ENCODE peak calls at places on chromosomes 13 and 19, in nine cellular contexts. O, G, N, V, M, I, T, P and K are unnamed samples.
A peak's percentile ranks its signal among the peaks of the same experiment; 100 is the strongest.

GRCh38 chr19:31344403-31344802 is 4.8 kb downstream of the TSHZ3 start:
- DNase-seq in O (no peak), G (no peak), N (no peak), V (no peak), M (no peak), I (no peak), T (no peak), P (no peak), K (no peak)

GRCh38 chr13:63435668-63436275 is 2020.1 kb upstream of the PCDH20 start:
- DNase-seq in O (no peak), G (no peak), N (no peak), V (no peak), M (peak; percentile 100), I (peak; percentile 51), T (peak; percentile 64), P (no peak), K (peak; percentile 92)

GRCh38 chr13:92661406-92661805 is 565.2 kb upstream of the GPC6 start:
- DNase-seq in O (no peak), G (no peak), N (no peak), V (no peak), M (no peak), I (no peak), T (no peak), P (no peak), K (no peak)

GRCh38 chr13:84684048-84684662 is 801.9 kb upstream of the SLITRK1 start:
- DNase-seq in O (no peak), G (no peak), N (no peak), V (peak; percentile 17), M (no peak), I (no peak), T (peak; percentile 34), P (no peak), K (no peak)

GRCh38 chr19:55690109-55690768 is 15.2 kb downstream of the EPN1 start:
- DNase-seq in O (no peak), G (no peak), N (peak; percentile 34), V (no peak), M (no peak), I (no peak), T (no peak), P (no peak), K (no peak)

GRCh38 chr19:10788146-10788545 is 47.9 kb downstream of the TMED1 start:
- DNase-seq in O (no peak), G (no peak), N (no peak), V (no peak), M (no peak), I (no peak), T (no peak), P (no peak), K (no peak)

GRCh38 chr13:78998736-78999135 is 339.8 kb upstream of the OBI1 start:
- DNase-seq in O (no peak), G (no peak), N (no peak), V (no peak), M (no peak), I (no peak), T (no peak), P (no peak), K (no peak)

GRCh38 chr19:10870955-10871603 is at the start of gene CARM1:
- DNase-seq in O (peak; percentile 100), G (peak; percentile 98), N (peak; percentile 99), V (peak; percentile 99), M (peak; percentile 95), I (peak; percentile 99), T (peak; percentile 97), P (peak; percentile 98), K (peak; percentile 97)

GRCh38 chr13:41455725-41456419 is 1.5 kb upstream of the RGCC start:
- DNase-seq in O (no peak), G (no peak), N (no peak), V (no peak), M (no peak), I (no peak), T (no peak), P (no peak), K (no peak)

GRCh38 chr13:25738342-25738771 is 313.5 kb downstream of the SHISA2 start:
- DNase-seq in O (peak; percentile 30), G (no peak), N (no peak), V (no peak), M (peak; percentile 82), I (peak; percentile 4), T (peak; percentile 21), P (no peak), K (peak; percentile 19)

GRCh38 chr19:29777916-29778315 is 33.9 kb upstream of the CCNE1 start:
- DNase-seq in O (no peak), G (no peak), N (no peak), V (no peak), M (no peak), I (no peak), T (no peak), P (no peak), K (no peak)

GRCh38 chr13:91609353-91609752 is 210.9 kb downstream of the GPC5 start:
- DNase-seq in O (no peak), G (no peak), N (no peak), V (no peak), M (peak; percentile 43), I (no peak), T (no peak), P (no peak), K (peak; percentile 77)
- H3K4me3 ChIP-seq in O (no peak overlapping the region), G (no peak overlapping the region), N (no peak overlapping the region), V (no peak overlapping the region), M (no peak overlapping the region), I (no peak overlapping the region), T (no peak overlapping the region), P (no peak overlapping the region), K (no peak overlapping the region)

GRCh38 chr13:112842343-112842856 is 126.6 kb upstream of the MCF2L start:
- DNase-seq in O (no peak), G (no peak), N (no peak), V (peak; percentile 61), M (peak; percentile 33), I (no peak), T (no peak), P (no peak), K (peak; percentile 69)
- H3K4me3 ChIP-seq in O (no peak overlapping the region), G (peak overlapping the region; percentile 59), N (no peak overlapping the region), V (no peak overlapping the region), M (no peak overlapping the region), I (no peak overlapping the region), T (no peak overlapping the region), P (peak overlapping the region; percentile 50), K (no peak overlapping the region)

GRCh38 chr13:20116213-20116612 is 44.6 kb downstream of the GJA3 start:
- DNase-seq in O (no peak), G (no peak), N (no peak), V (no peak), M (no peak), I (no peak), T (no peak), P (no peak), K (no peak)

GRCh38 chr13:20121154-20121515 is 39.7 kb downstream of the GJA3 start:
- DNase-seq in O (no peak), G (no peak), N (no peak), V (no peak), M (no peak), I (peak; percentile 27), T (no peak), P (no peak), K (peak; percentile 41)

GRCh38 chr13:20124303-20124702 is 36.5 kb downstream of the GJA3 start:
- DNase-seq in O (no peak), G (no peak), N (no peak), V (no peak), M (no peak), I (peak; percentile 68), T (no peak), P (no peak), K (no peak)

GRCh38 chr13:20118268-20119140 is 42.3 kb downstream of the GJA3 start:
- DNase-seq in O (peak; percentile 78), G (no peak), N (peak; percentile 69), V (peak; percentile 62), M (peak; percentile 57), I (peak; percentile 75), T (no peak), P (no peak), K (peak; percentile 39)

DNA sequence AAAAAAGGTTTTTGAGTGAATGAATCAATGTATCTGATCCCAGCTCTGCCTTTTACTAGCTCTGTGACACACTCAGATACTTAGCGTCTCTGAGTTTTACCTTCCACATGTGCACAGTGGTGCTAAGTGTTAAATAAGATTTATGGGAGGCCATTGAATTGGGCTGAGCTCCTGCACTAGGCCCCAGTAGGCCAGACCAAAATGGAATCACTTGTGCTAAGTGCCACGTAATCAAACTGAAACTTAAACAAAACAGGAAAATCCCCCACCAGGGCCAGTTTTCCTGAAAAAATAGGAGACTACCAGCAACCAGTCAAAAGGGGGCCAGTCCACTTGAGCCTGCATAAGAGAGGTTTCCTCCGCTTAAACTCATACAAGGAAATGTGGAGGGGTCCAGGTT is 40.9 kb downstream of the GJA3 start:
- DNase-seq in O (no peak), G (no peak), N (no peak), V (no peak), M (no peak), I (no peak), T (no peak), P (no peak), K (no peak)
- H3K4me3 ChIP-seq in O (no peak overlapping the region), G (peak overlapping the region; percentile 66), N (no peak overlapping the region), V (no peak overlapping the region), M (no peak overlapping the region), I (peak overlapping the region; percentile 66), T (no peak overlapping the region), P (peak overlapping the region; percentile 77), K (peak overlapping the region; percentile 48)

GRCh38 chr13:51614350-51614786 is 30.1 kb downstream of the WDFY2 start:
- DNase-seq in O (no peak), G (no peak), N (no peak), V (peak; percentile 45), M (no peak), I (peak; percentile 62), T (no peak), P (no peak), K (no peak)
- H3K4me3 ChIP-seq in O (no peak overlapping the region), G (peak overlapping the region; percentile 35), N (peak overlapping the region; percentile 9), V (peak overlapping the region; percentile 26), M (no peak overlapping the region), I (peak overlapping the region; percentile 40), T (no peak overlapping the region), P (no peak overlapping the region), K (no peak overlapping the region)

DNA sequence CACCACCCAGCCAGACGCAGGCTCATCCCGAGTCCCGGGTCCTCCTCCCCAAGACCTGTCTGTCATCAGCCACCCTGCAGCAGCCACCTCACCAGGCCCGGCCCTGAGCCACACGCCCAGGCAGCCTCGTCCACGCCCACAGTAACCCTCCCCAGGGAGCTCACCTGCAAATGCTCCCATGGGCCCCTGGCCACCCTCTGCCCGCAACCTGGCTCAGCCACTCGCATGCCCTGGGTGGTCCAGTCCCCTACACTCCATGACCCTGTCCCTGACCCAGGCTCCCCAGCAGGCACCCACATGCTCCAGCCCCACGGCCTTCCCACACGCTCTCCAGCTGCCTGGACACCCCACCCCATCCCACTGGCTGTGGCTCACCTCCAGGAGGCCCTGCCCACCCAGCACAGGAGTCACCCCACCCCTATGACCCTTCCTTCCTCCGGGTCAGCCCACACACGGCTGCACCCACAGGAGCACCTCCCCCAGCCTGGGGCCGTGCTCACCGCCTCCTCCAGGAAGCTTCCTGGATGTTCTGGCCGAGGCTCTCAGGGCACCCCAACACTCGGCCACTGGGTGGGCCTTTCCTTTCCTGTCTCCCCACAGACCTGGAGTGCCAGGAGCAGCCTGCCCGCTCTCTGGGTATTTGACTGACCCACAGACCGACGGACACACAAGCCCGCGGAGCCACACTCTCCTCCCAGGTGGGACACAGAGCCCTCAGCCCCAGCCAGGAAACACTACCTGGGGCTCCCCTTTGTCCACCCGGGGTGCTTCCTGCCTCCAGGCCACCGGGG is 3.6 kb downstream of the TMEM259 start:
- DNase-seq in O (peak; percentile 78), G (no peak), N (no peak), V (no peak), M (no peak), I (no peak), T (no peak), P (no peak), K (no peak)
- H3K4me3 ChIP-seq in O (no peak overlapping the region), G (peak overlapping the region; percentile 38), N (peak overlapping the region; percentile 20), V (no peak overlapping the region), M (no peak overlapping the region), I (peak overlapping the region; percentile 3), T (no peak overlapping the region), P (peak overlapping the region; percentile 7), K (peak overlapping the region; percentile 28)